ENCODE peak calls at places on chromosome X, in four cellular contexts. S is suprapubic skin; C is T-helper 9 cell; P is naive thymus-derived CD4-positive, alpha-beta T cell. K is an unnamed sample.

GRCh38 chrX:101803451-101803850 is 128.4 kb downstream of the ZMAT1 start:
- DNase-seq in S (no peak), C (no peak), P (peak; percentile 18), K (no peak)

GRCh38 chrX:112011376-112011775 is 71.2 kb downstream of the TRPC5 start:
- DNase-seq in S (no peak), C (no peak), P (no peak), K (no peak)

GRCh38 chrX:153820601-153821000 is 9.7 kb downstream of the PDZD4 start:
- DNase-seq in S (no peak), C (no peak), P (no peak), K (no peak)

GRCh38 chrX:44778254-44778653 is 65.6 kb upstream of the DUSP21 start:
- DNase-seq in S (no peak), C (no peak), P (no peak), K (no peak)

GRCh38 chrX:2710041-2710471 is 19.0 kb downstream of the CD99 start:
- DNase-seq in S (peak; percentile 84), C (no peak), P (no peak), K (no peak)

GRCh38 chrX:24081661-24082154 is 27.0 kb downstream of the EIF2S3 start:
- DNase-seq in S (no peak), C (peak; percentile 41), P (peak; percentile 53), K (peak; percentile 73)

GRCh38 chrX:82677281-82677680 is 830.8 kb upstream of the POU3F4 start:
- DNase-seq in S (no peak), C (no peak), P (no peak), K (no peak)

GRCh38 chrX:57984620-57985019 is 74.4 kb upstream of the ZXDA start:
- DNase-seq in S (no peak), C (no peak), P (no peak), K (no peak)

GRCh38 chrX:41481264-41482109 is 34.3 kb downstream of the NYX start:
- DNase-seq in S (no peak), C (no peak), P (no peak), K (no peak)

GRCh38 chrX:22686138-22686541 is 313.6 kb upstream of the DDX53 start:
- DNase-seq in S (peak; percentile 48), C (no peak), P (no peak), K (peak; percentile 23)

GRCh38 chrX:23756165-23756564 is 13.1 kb upstream of the ACOT9 start:
- DNase-seq in S (no peak), C (peak; percentile 50), P (peak; percentile 63), K (peak; percentile 71)

GRCh38 chrX:38004046-38004445 is 2.3 kb upstream of the SYTL5 start:
- DNase-seq in S (no peak), C (no peak), P (no peak), K (no peak)

GRCh38 chrX:114584434-114584943 is 603 bp downstream of the HTR2C start:
- DNase-seq in S (peak; percentile 59), C (no peak), P (no peak), K (no peak)

GRCh38 chrX:30278365-30278764 is 30.8 kb downstream of the NR0B1 start:
- DNase-seq in S (no peak), C (no peak), P (no peak), K (no peak)

GRCh38 chrX:153882086-153882498 is 3.9 kb downstream of the L1CAM start:
- DNase-seq in S (no peak), C (no peak), P (no peak), K (no peak)

GRCh38 chrX:1172496-1172895 is 40.0 kb downstream of the CRLF2 start:
- DNase-seq in S (no peak), C (no peak), P (no peak), K (no peak)

GRCh38 chrX:97230948-97231347 is 347.2 kb downstream of the RPA4 start:
- DNase-seq in S (no peak), C (no peak), P (no peak), K (no peak)

GRCh38 chrX:24025741-24026402 is 1.1 kb downstream of the KLHL15 start:
- DNase-seq in S (peak; percentile 65), C (no peak), P (no peak), K (peak; percentile 51)

GRCh38 chrX:41917517-41917916 is 5.8 kb downstream of the CASK start:
- DNase-seq in S (no peak), C (no peak), P (peak; percentile 30), K (no peak)

GRCh38 chrX:67353651-67354370 is 190.0 kb upstream of the AR start:
- DNase-seq in S (no peak), C (no peak), P (no peak), K (no peak)

GRCh38 chrX:53047228-53047627 is 1.4 kb upstream of the GPR173 start:
- DNase-seq in S (no peak), C (no peak), P (no peak), K (no peak)

GRCh38 chrX:136251042-136251991 is at the start of gene MAP7D3:
- DNase-seq in S (no peak), C (peak; percentile 55), P (peak; percentile 74), K (peak; percentile 66)

GRCh38 chrX:44306336-44306735 is 37.1 kb downstream of the EFHC2 start:
- DNase-seq in S (no peak), C (no peak), P (no peak), K (no peak)

GRCh38 chrX:46713672-46714487 is 45.0 kb downstream of the SLC9A7 start:
- DNase-seq in S (no peak), C (no peak), P (no peak), K (no peak)

GRCh38 chrX:140661657-140662056 is 47.9 kb upstream of the LINC00632 start:
- DNase-seq in S (no peak), C (no peak), P (no peak), K (no peak)

GRCh38 chrX:39827959-39828358 is 269.8 kb downstream of the BCOR start:
- DNase-seq in S (no peak), C (no peak), P (no peak), K (no peak)

GRCh38 chrX:23435575-23435974 is 100.9 kb downstream of the PTCHD1 start:
- DNase-seq in S (no peak), C (no peak), P (no peak), K (no peak)

GRCh38 chrX:101759000-101759399 is 99.3 kb upstream of the ARMCX2 start:
- DNase-seq in S (no peak), C (peak; percentile 3), P (peak; percentile 43), K (peak; percentile 18)

GRCh38 chrX:7071390-7071789 is 76.1 kb upstream of the STS start:
- DNase-seq in S (no peak), C (no peak), P (no peak), K (no peak)

GRCh38 chrX:113929004-113929403 is 654.9 kb upstream of the HTR2C start:
- DNase-seq in S (no peak), C (no peak), P (no peak), K (peak; percentile 2)

GRCh38 chrX:111874241-111874640 is 1.7 kb upstream of the TRPC5OS start:
- DNase-seq in S (no peak), C (no peak), P (no peak), K (no peak)

GRCh38 chrX:45774961-45775360 is 574.3 kb upstream of the DIPK2B start:
- DNase-seq in S (no peak), C (no peak), P (no peak), K (no peak)

GRCh38 chrX:13937370-13938052 is 92.2 kb downstream of the GEMIN8 start:
- DNase-seq in S (no peak), C (no peak), P (no peak), K (no peak)